ENCODE peak calls at places on chromosomes 2 and 18, in nine cellular contexts. Z is ELR; Q is stimulated activated CD4-positive, alpha-beta T cell treated with anti-CD3 and anti-CD28 coated beads, Interleukin-1b, Interleukin-23, amount 100 ng/mL, for 4 hours; P is MM.1S; H is activated CD4-positive, alpha-beta T cell treated with anti-CD3 and anti-CD28 coated beads, Interleukin-2, amount 50 U/mL, for 1 hour; D is GM19239; Y is AG08395; X is CD4-positive, alpha-beta T cell; V is AG09319. S is an unnamed sample.

GRCh38 chr2:18777250-18777812 is 188.0 kb upstream of the NT5C1B start:
- DNase-seq in Z (no peak), Q (no peak), P (no peak), H (no peak), D (no peak), Y (no peak), X (no peak), V (no peak), S (no peak)

GRCh38 chr2:64023485-64024258 is 4.4 kb upstream of the VPS54 start:
- DNase-seq in Z (no peak), Q (no peak), P (peak), H (no peak), D (no peak), Y (no peak), X (no peak), V (no peak), S (no peak)

GRCh38 chr2:37324536-37324785 is 172 bp downstream of the PRKD3 start:
- DNase-seq in Z (no peak), Q (no peak), P (peak), H (peak), D (no peak), Y (no peak), X (peak), V (no peak), S (no peak)

GRCh38 chr2:220143336-220143735 is 515.9 kb downstream of the SLC4A3 start:
- DNase-seq in Z (peak), Q (no peak), P (no peak), H (no peak), D (no peak), Y (peak), X (no peak), V (peak), S (no peak)

GRCh38 chr2:43372386-43373081 is 146.1 kb upstream of the ZFP36L2 start:
- DNase-seq in Z (no peak), Q (no peak), P (no peak), H (no peak), D (no peak), Y (no peak), X (no peak), V (no peak), S (no peak)

GRCh38 chr2:117832332-117832731 is 17.8 kb downstream of the DDX18 start:
- DNase-seq in Z (peak), Q (no peak), P (no peak), H (no peak), D (no peak), Y (no peak), X (no peak), V (no peak), S (no peak)

GRCh38 chr18:40612356-40612755 is 1342.7 kb upstream of the PIK3C3 start:
- DNase-seq in Z (no peak), Q (no peak), P (no peak), H (no peak), D (no peak), Y (no peak), X (no peak), V (no peak), S (no peak)

GRCh38 chr2:84458436-84459027 is 548 bp downstream of the SUCLG1 start:
- DNase-seq in Z (peak), Q (no peak), P (peak), H (no peak), D (no peak), Y (peak), X (peak), V (no peak), S (no peak)

GRCh38 chr18:9449987-9450386 is 25.3 kb upstream of the RALBP1 start:
- DNase-seq in Z (no peak), Q (no peak), P (no peak), H (no peak), D (no peak), Y (no peak), X (no peak), V (no peak), S (no peak)